ENCODE peak calls at places on chromosomes 2 and 18, in seven cellular contexts. One of them, this sample, is unnamed.

GRCh38 chr2:44937688-44938240 is 3.7 kb upstream of the SIX3 start:
- DNase-seq in spleen: peak; percentile 64
- DNase-seq in BE2C: no peak
- DNase-seq in fibroblast of mammary gland: no peak
- DNase-seq in iPS DF 6.9: no peak
- DNase-seq in hepatocyte: no peak
- DNase-seq in psoas muscle: no peak
- DNase-seq in this sample: no peak

GRCh38 chr2:132782166-132782783 is 112.3 kb upstream of the LYPD1 start:
- DNase-seq in spleen: no peak
- DNase-seq in BE2C: no peak
- DNase-seq in fibroblast of mammary gland: no peak
- DNase-seq in iPS DF 6.9: no peak
- DNase-seq in hepatocyte: no peak
- DNase-seq in psoas muscle: no peak
- DNase-seq in this sample: no peak

GRCh38 chr2:169158874-169159273 is 89.5 kb downstream of the DHRS9 start:
- DNase-seq in spleen: no peak
- DNase-seq in BE2C: no peak
- DNase-seq in fibroblast of mammary gland: no peak
- DNase-seq in iPS DF 6.9: no peak
- DNase-seq in hepatocyte: no peak
- DNase-seq in psoas muscle: no peak
- DNase-seq in this sample: no peak

GRCh38 chr2:182542501-182543258 is 115.8 kb upstream of the PDE1A start:
- DNase-seq in spleen: no peak
- DNase-seq in BE2C: peak; percentile 13
- DNase-seq in fibroblast of mammary gland: peak; percentile 55
- DNase-seq in iPS DF 6.9: no peak
- DNase-seq in hepatocyte: no peak
- DNase-seq in psoas muscle: no peak
- DNase-seq in this sample: peak; percentile 5

GRCh38 chr2:229728360-229728759 is 14.0 kb upstream of the DNER start:
- DNase-seq in spleen: no peak
- DNase-seq in BE2C: no peak
- DNase-seq in fibroblast of mammary gland: peak; percentile 32
- DNase-seq in iPS DF 6.9: no peak
- DNase-seq in hepatocyte: no peak
- DNase-seq in psoas muscle: no peak
- DNase-seq in this sample: peak; percentile 24

GRCh38 chr2:239660390-239661228 is 259.8 kb upstream of the HDAC4 start:
- DNase-seq in spleen: no peak
- DNase-seq in BE2C: no peak
- DNase-seq in fibroblast of mammary gland: no peak
- DNase-seq in iPS DF 6.9: no peak
- DNase-seq in hepatocyte: no peak
- DNase-seq in psoas muscle: no peak
- DNase-seq in this sample: no peak

GRCh38 chr18:50797147-50797546 is 22.7 kb downstream of the MRO start:
- DNase-seq in spleen: no peak
- DNase-seq in BE2C: no peak
- DNase-seq in fibroblast of mammary gland: no peak
- DNase-seq in iPS DF 6.9: no peak
- DNase-seq in hepatocyte: no peak
- DNase-seq in psoas muscle: no peak
- DNase-seq in this sample: no peak

GRCh38 chr2:31523871-31524492 is 56.8 kb downstream of the SRD5A2 start:
- DNase-seq in spleen: no peak
- DNase-seq in BE2C: peak; percentile 55
- DNase-seq in fibroblast of mammary gland: peak; percentile 73
- DNase-seq in iPS DF 6.9: peak; percentile 47
- DNase-seq in hepatocyte: peak; percentile 75
- DNase-seq in psoas muscle: no peak
- DNase-seq in this sample: peak; percentile 76

GRCh38 chr2:58918138-58918537 is 677.0 kb upstream of the FANCL start:
- DNase-seq in spleen: no peak
- DNase-seq in BE2C: no peak
- DNase-seq in fibroblast of mammary gland: peak; percentile 44
- DNase-seq in iPS DF 6.9: no peak
- DNase-seq in hepatocyte: no peak
- DNase-seq in psoas muscle: no peak
- DNase-seq in this sample: peak; percentile 59

GRCh38 chr2:71045841-71046495 is 22.5 kb upstream of the NAGK start:
- DNase-seq in spleen: no peak
- DNase-seq in BE2C: no peak
- DNase-seq in fibroblast of mammary gland: no peak
- DNase-seq in iPS DF 6.9: no peak
- DNase-seq in hepatocyte: no peak
- DNase-seq in psoas muscle: no peak
- DNase-seq in this sample: no peak

GRCh38 chr2:208360259-208361076 is 46.1 kb upstream of the PTH2R start:
- DNase-seq in spleen: peak; percentile 77
- DNase-seq in BE2C: no peak
- DNase-seq in fibroblast of mammary gland: no peak
- DNase-seq in iPS DF 6.9: no peak
- DNase-seq in hepatocyte: no peak
- DNase-seq in psoas muscle: peak; percentile 17
- DNase-seq in this sample: no peak

GRCh38 chr2:216292886-216293291 is 79.4 kb downstream of the MARCHF4 start:
- DNase-seq in spleen: no peak
- DNase-seq in BE2C: peak; percentile 50
- DNase-seq in fibroblast of mammary gland: no peak
- DNase-seq in iPS DF 6.9: no peak
- DNase-seq in hepatocyte: no peak
- DNase-seq in psoas muscle: no peak
- DNase-seq in this sample: peak; percentile 28

GRCh38 chr2:237556773-237557632 is 9.4 kb upstream of the PRLH start:
- DNase-seq in spleen: no peak
- DNase-seq in BE2C: no peak
- DNase-seq in fibroblast of mammary gland: no peak
- DNase-seq in iPS DF 6.9: no peak
- DNase-seq in hepatocyte: no peak
- DNase-seq in psoas muscle: no peak
- DNase-seq in this sample: peak; percentile 66

GRCh38 chr2:29990112-29990511 is 68.7 kb upstream of the ALK start:
- DNase-seq in spleen: no peak
- DNase-seq in BE2C: no peak
- DNase-seq in fibroblast of mammary gland: no peak
- DNase-seq in iPS DF 6.9: no peak
- DNase-seq in hepatocyte: no peak
- DNase-seq in psoas muscle: no peak
- DNase-seq in this sample: no peak

GRCh38 chr2:136238552-136239346 is 120.8 kb upstream of the CXCR4 start:
- DNase-seq in spleen: no peak
- DNase-seq in BE2C: no peak
- DNase-seq in fibroblast of mammary gland: peak; percentile 66
- DNase-seq in iPS DF 6.9: no peak
- DNase-seq in hepatocyte: no peak
- DNase-seq in psoas muscle: no peak
- DNase-seq in this sample: peak; percentile 7

GRCh38 chr2:197131558-197131855 is 179.1 kb downstream of the ANKRD44 start:
- DNase-seq in spleen: peak; percentile 84
- DNase-seq in BE2C: no peak
- DNase-seq in fibroblast of mammary gland: no peak
- DNase-seq in iPS DF 6.9: no peak
- DNase-seq in hepatocyte: no peak
- DNase-seq in psoas muscle: no peak
- DNase-seq in this sample: no peak

GRCh38 chr2:223732346-223732745 is 105.0 kb downstream of the AP1S3 start:
- DNase-seq in spleen: no peak
- DNase-seq in BE2C: no peak
- DNase-seq in fibroblast of mammary gland: no peak
- DNase-seq in iPS DF 6.9: no peak
- DNase-seq in hepatocyte: no peak
- DNase-seq in psoas muscle: no peak
- DNase-seq in this sample: no peak

DNA sequence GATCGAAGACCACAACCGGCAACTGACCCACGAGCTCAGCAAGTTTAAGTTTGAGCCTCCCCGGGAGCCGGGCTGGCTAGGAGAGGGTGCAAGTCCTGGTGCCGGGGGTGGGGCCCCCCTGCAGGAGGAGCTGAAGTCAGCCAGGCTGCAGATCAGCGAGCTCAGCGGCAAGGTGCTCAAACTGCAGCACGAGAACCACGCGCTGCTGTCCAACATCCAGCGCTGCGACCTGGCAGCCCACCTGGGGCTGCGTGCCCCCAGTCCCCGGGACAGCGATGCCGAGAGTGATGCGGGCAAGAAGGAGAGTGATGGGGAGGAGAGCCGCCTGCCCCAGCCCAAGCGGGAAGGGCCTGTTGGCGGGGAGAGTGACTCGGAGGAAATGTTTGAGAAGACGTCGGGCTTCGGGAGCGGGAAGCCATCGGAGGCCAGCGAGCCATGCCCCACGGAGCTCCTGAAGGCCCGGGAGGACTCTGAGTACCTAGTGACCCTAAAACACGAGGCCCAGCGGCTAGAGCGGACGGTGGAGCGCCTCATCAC is 78.7 kb downstream of the MTCL1 start:
- DNase-seq in spleen: no peak
- DNase-seq in BE2C: no peak
- DNase-seq in fibroblast of mammary gland: no peak
- DNase-seq in iPS DF 6.9: no peak
- DNase-seq in hepatocyte: no peak
- DNase-seq in psoas muscle: no peak
- DNase-seq in this sample: no peak
- H3K4me3 ChIP-seq in spleen: no peak overlapping the region
- H3K4me3 ChIP-seq in BE2C: no peak overlapping the region
- H3K4me3 ChIP-seq in fibroblast of mammary gland: no peak overlapping the region
- H3K4me3 ChIP-seq in iPS DF 6.9: no peak overlapping the region
- H3K4me3 ChIP-seq in hepatocyte: no peak overlapping the region
- H3K4me3 ChIP-seq in psoas muscle: no peak overlapping the region
- H3K4me3 ChIP-seq in this sample: no peak overlapping the region

GRCh38 chr2:128090575-128090908 is 458 bp upstream of the UGGT1 start:
- DNase-seq in spleen: no peak
- DNase-seq in BE2C: no peak
- DNase-seq in fibroblast of mammary gland: no peak
- DNase-seq in iPS DF 6.9: no peak
- DNase-seq in hepatocyte: no peak
- DNase-seq in psoas muscle: no peak
- DNase-seq in this sample: no peak

GRCh38 chr2:128086244-128086643 is 4.8 kb upstream of the UGGT1 start:
- DNase-seq in spleen: no peak
- DNase-seq in BE2C: no peak
- DNase-seq in fibroblast of mammary gland: no peak
- DNase-seq in iPS DF 6.9: no peak
- DNase-seq in hepatocyte: no peak
- DNase-seq in psoas muscle: no peak
- DNase-seq in this sample: no peak

GRCh38 chr2:128084757-128085156 is 6.2 kb upstream of the UGGT1 start:
- DNase-seq in spleen: no peak
- DNase-seq in BE2C: no peak
- DNase-seq in fibroblast of mammary gland: no peak
- DNase-seq in iPS DF 6.9: no peak
- DNase-seq in hepatocyte: no peak
- DNase-seq in psoas muscle: no peak
- DNase-seq in this sample: no peak
- H3K4me3 ChIP-seq in spleen: no peak overlapping the region
- H3K4me3 ChIP-seq in BE2C: no peak overlapping the region
- H3K4me3 ChIP-seq in fibroblast of mammary gland: no peak overlapping the region
- H3K4me3 ChIP-seq in iPS DF 6.9: no peak overlapping the region
- H3K4me3 ChIP-seq in hepatocyte: no peak overlapping the region
- H3K4me3 ChIP-seq in psoas muscle: no peak overlapping the region
- H3K4me3 ChIP-seq in this sample: no peak overlapping the region

DNA sequence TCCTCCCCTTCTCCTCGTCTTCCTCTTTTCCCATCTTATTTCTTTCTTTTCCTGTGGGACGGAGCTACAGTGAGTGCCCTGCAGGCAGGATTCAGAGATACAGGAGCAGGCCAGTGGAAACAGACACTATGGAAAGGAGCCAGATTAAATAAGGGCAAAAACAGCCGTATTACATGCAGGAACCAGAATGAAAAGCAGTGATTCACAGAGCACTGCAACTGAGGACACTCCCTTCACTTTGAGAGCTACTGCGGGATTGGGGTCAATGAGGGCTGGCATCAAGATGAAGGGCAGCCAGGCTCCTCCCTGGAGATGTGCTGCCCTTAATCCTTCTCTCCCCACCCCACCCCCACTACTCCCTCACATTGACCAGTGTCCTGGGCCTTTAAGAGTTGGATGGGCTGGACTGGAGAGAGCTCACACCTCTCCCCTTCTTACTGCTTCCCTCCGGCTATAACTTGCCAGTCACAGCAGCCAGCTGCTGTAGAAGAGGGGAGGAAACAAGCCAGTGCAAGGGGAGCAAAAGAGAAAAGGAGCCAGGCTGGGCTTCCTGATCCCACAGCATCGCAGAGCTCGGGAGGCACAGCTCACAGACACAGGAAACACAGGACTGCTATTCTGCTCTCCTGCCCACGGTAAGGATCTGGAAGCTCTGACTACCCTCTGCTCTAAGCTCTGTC is at the start of gene PLCD4:
- DNase-seq in spleen: no peak
- DNase-seq in BE2C: peak; percentile 89
- DNase-seq in fibroblast of mammary gland: peak; percentile 85
- DNase-seq in iPS DF 6.9: no peak
- DNase-seq in hepatocyte: peak; percentile 24
- DNase-seq in psoas muscle: peak; percentile 38
- DNase-seq in this sample: peak; percentile 94
- H3K4me3 ChIP-seq in spleen: no peak within 1 kb of the TSS
- H3K4me3 ChIP-seq in BE2C: peak within 1 kb of the TSS; percentile 73
- H3K4me3 ChIP-seq in fibroblast of mammary gland: peak within 1 kb of the TSS; percentile 38
- H3K4me3 ChIP-seq in iPS DF 6.9: no peak within 1 kb of the TSS
- H3K4me3 ChIP-seq in hepatocyte: no peak within 1 kb of the TSS
- H3K4me3 ChIP-seq in psoas muscle: peak within 1 kb of the TSS; percentile 70
- H3K4me3 ChIP-seq in this sample: peak within 1 kb of the TSS; percentile 22

DNA sequence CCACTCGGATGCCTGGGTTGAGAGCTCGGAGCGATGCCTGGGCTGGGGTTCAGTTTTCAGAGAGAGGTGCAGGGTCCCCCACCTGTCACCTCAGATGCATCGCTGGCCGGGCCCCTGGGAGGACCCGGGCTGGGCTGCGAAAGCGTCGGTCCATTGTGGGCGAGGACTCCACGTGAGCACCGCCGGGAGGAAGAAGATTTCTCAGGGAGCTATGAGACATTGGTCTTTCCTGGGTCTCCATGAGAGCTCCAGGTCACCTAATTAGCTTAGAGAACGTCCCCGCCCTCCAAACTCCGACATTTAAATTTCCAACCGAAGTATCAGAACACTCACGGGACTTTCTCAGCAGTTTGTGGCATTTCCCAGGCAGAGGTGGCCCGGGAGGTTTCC is 2.2 kb downstream of the FBLN7 start:
- DNase-seq in spleen: no peak
- DNase-seq in BE2C: no peak
- DNase-seq in fibroblast of mammary gland: no peak
- DNase-seq in iPS DF 6.9: no peak
- DNase-seq in hepatocyte: no peak
- DNase-seq in psoas muscle: no peak
- DNase-seq in this sample: no peak
- H3K4me3 ChIP-seq in spleen: peak overlapping the region; percentile 31
- H3K4me3 ChIP-seq in BE2C: no peak overlapping the region
- H3K4me3 ChIP-seq in fibroblast of mammary gland: peak overlapping the region; percentile 34
- H3K4me3 ChIP-seq in iPS DF 6.9: peak overlapping the region; percentile 32
- H3K4me3 ChIP-seq in hepatocyte: no peak overlapping the region
- H3K4me3 ChIP-seq in psoas muscle: peak overlapping the region; percentile 47
- H3K4me3 ChIP-seq in this sample: peak overlapping the region; percentile 22

DNA sequence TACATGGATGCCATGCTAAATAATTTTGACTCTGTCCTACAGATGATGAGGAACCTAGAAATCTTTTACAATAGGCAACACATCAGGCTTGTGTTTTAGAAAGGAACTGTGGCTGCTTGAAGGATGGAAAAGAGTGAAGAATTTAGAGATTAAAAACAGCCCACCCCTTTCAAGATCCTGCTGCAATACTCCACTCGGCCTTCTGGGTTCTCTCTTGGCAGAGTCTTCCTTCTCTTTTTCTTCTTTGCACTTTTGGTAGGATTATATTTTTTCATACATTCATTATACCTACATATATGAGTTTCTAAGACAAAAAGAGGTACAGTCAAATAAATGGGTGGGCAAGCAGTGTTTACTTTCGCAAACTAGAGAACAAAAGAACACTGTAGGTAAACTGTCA is 474.3 kb downstream of the ERBB4 start:
- DNase-seq in spleen: no peak
- DNase-seq in BE2C: no peak
- DNase-seq in fibroblast of mammary gland: no peak
- DNase-seq in iPS DF 6.9: no peak
- DNase-seq in hepatocyte: no peak
- DNase-seq in psoas muscle: no peak
- DNase-seq in this sample: no peak
- H3K4me3 ChIP-seq in spleen: no peak overlapping the region
- H3K4me3 ChIP-seq in BE2C: no peak overlapping the region
- H3K4me3 ChIP-seq in fibroblast of mammary gland: no peak overlapping the region
- H3K4me3 ChIP-seq in iPS DF 6.9: no peak overlapping the region
- H3K4me3 ChIP-seq in hepatocyte: no peak overlapping the region
- H3K4me3 ChIP-seq in psoas muscle: no peak overlapping the region
- H3K4me3 ChIP-seq in this sample: no peak overlapping the region